ENCODE peak calls at places on chromosomes 6 and 20, in seven cellular contexts. C, G, X, O, J, U and R are unnamed samples.

GRCh38 chr6:129859524-129859923 is 1.6 kb downstream of the TMEM244 start:
- ATAC-seq in C (no peak), G (no peak), X (peak), O (no peak), J (no peak), U (no peak), R (no peak)

GRCh38 chr6:42720739-42721138 is 1.7 kb downstream of the PRPH2 start:
- ATAC-seq in C (no peak), G (no peak), X (no peak), O (no peak), J (no peak), U (no peak), R (no peak)

GRCh38 chr20:50438986-50439407 is 71.2 kb upstream of the PTPN1 start:
- ATAC-seq in C (no peak), G (peak), X (no peak), O (peak), J (no peak), U (no peak), R (no peak)

GRCh38 chr20:17874271-17875105 is 94.1 kb downstream of the SNX5 start:
- ATAC-seq in C (peak), G (peak), X (peak), O (peak), J (peak), U (no peak), R (peak)

GRCh38 chr6:7836371-7837026 is 74.1 kb downstream of the TXNDC5 start:
- ATAC-seq in C (no peak), G (no peak), X (no peak), O (no peak), J (no peak), U (no peak), R (no peak)

GRCh38 chr6:40611912-40612311 is 24.7 kb upstream of the LRFN2 start:
- ATAC-seq in C (no peak), G (no peak), X (no peak), O (no peak), J (peak), U (no peak), R (peak)

GRCh38 chr6:149250982-149251381 is 66.5 kb upstream of the TAB2 start:
- ATAC-seq in C (no peak), G (no peak), X (no peak), O (no peak), J (no peak), U (no peak), R (no peak)

GRCh38 chr6:143232849-143233248 is 172.2 kb downstream of the AIG1 start:
- ATAC-seq in C (peak), G (no peak), X (no peak), O (no peak), J (peak), U (peak), R (no peak)

GRCh38 chr6:166415833-166416347 is 33.1 kb upstream of the MPC1 start:
- ATAC-seq in C (peak), G (no peak), X (no peak), O (no peak), J (peak), U (no peak), R (peak)

GRCh38 chr6:11427827-11428245 is 109.7 kb upstream of the TMEM170B start:
- ATAC-seq in C (no peak), G (no peak), X (peak), O (peak), J (peak), U (no peak), R (no peak)

GRCh38 chr6:1825926-1826325 is 216.2 kb downstream of the FOXC1 start:
- ATAC-seq in C (no peak), G (no peak), X (no peak), O (no peak), J (no peak), U (no peak), R (no peak)

GRCh38 chr6:125682939-125683338 is 66.5 kb upstream of the HEY2 start:
- ATAC-seq in C (no peak), G (no peak), X (no peak), O (no peak), J (no peak), U (no peak), R (no peak)

GRCh38 chr6:81689580-81689979 is 62.9 kb downstream of the TENT5A start:
- ATAC-seq in C (no peak), G (no peak), X (no peak), O (no peak), J (no peak), U (no peak), R (no peak)

GRCh38 chr6:160070831-160071230 is 50.8 kb upstream of the SLC22A1 start:
- ATAC-seq in C (no peak), G (no peak), X (no peak), O (no peak), J (no peak), U (no peak), R (no peak)

GRCh38 chr6:150408842-150409241 is 40.0 kb downstream of the IYD start:
- ATAC-seq in C (peak), G (no peak), X (no peak), O (peak), J (no peak), U (no peak), R (no peak)

GRCh38 chr6:29958916-29959315 is 16.6 kb downstream of the HLA-A start:
- ATAC-seq in C (no peak), G (peak), X (no peak), O (no peak), J (no peak), U (no peak), R (no peak)

GRCh38 chr20:35582131-35582530 is 33.5 kb upstream of the SPAG4 start:
- ATAC-seq in C (no peak), G (no peak), X (no peak), O (no peak), J (no peak), U (no peak), R (no peak)

GRCh38 chr6:81487489-81487888 is 265.0 kb downstream of the TENT5A start:
- ATAC-seq in C (no peak), G (no peak), X (peak), O (peak), J (peak), U (no peak), R (no peak)

GRCh38 chr20:49282584-49283171 is 4.8 kb upstream of the ZNFX1 start:
- ATAC-seq in C (no peak), G (no peak), X (no peak), O (no peak), J (no peak), U (no peak), R (no peak)

GRCh38 chr20:61698598-61698960 is 367.1 kb downstream of the TAF4 start:
- ATAC-seq in C (no peak), G (no peak), X (no peak), O (no peak), J (no peak), U (no peak), R (no peak)

GRCh38 chr6:8017276-8017701 is 46.9 kb downstream of the BLOC1S5 start:
- ATAC-seq in C (no peak), G (peak), X (no peak), O (peak), J (no peak), U (no peak), R (no peak)

GRCh38 chr6:56594699-56595098 is 48.0 kb downstream of the DST start:
- ATAC-seq in C (peak), G (no peak), X (peak), O (peak), J (no peak), U (no peak), R (no peak)

GRCh38 chr6:169839898-169840631 is 88.6 kb downstream of the ERMARD start:
- ATAC-seq in C (peak), G (no peak), X (no peak), O (no peak), J (peak), U (no peak), R (no peak)

GRCh38 chr20:47572105-47572729 is 70.5 kb downstream of the NCOA3 start:
- ATAC-seq in C (no peak), G (no peak), X (no peak), O (no peak), J (no peak), U (no peak), R (no peak)

GRCh38 chr6:11263185-11263817 is 30.8 kb upstream of the NEDD9 start:
- ATAC-seq in C (peak), G (no peak), X (peak), O (peak), J (peak), U (no peak), R (peak)

GRCh38 chr6:122736166-122736565 is 43.4 kb upstream of the FABP7 start:
- ATAC-seq in C (no peak), G (no peak), X (no peak), O (no peak), J (no peak), U (no peak), R (no peak)

GRCh38 chr20:50369225-50370035 is 140.8 kb upstream of the PTPN1 start:
- ATAC-seq in C (peak), G (no peak), X (peak), O (peak), J (peak), U (no peak), R (no peak)